ENCODE peak calls at places on chromosomes 3 and 15, in five cellular contexts. Y is fibroblast of pulmonary artery, I is B cell, F is BE2C, S is tibial artery. A is an unnamed sample.
A peak's percentile ranks its signal among the peaks of the same experiment; 100 is the strongest.

GRCh38 chr3:182252802-182253201 is 540.5 kb upstream of the ATP11B start:
- DNase-seq in Y (no peak), I (no peak), F (no peak), S (no peak), A (no peak)

GRCh38 chr3:114022145-114022544 is 34.2 kb downstream of the CCDC191 start:
- DNase-seq in Y (no peak), I (no peak), F (no peak), S (no peak), A (no peak)

GRCh38 chr3:153881201-153881600 is 240.0 kb upstream of the ARHGEF26 start:
- DNase-seq in Y (no peak), I (no peak), F (no peak), S (no peak), A (peak; percentile 69)

GRCh38 chr3:3648961-3649360 is 150.3 kb upstream of the LRRN1 start:
- DNase-seq in Y (no peak), I (no peak), F (no peak), S (no peak), A (no peak)

GRCh38 chr15:49831206-49831965 is 210.5 kb downstream of the DTWD1 start:
- DNase-seq in Y (peak; percentile 95), I (no peak), F (no peak), S (peak; percentile 75), A (peak; percentile 68)

GRCh38 chr3:74273555-74274402 is 340.7 kb downstream of the CNTN3 start:
- DNase-seq in Y (no peak), I (no peak), F (no peak), S (no peak), A (no peak)

GRCh38 chr15:51425517-51426033 is 84.1 kb downstream of the GLDN start:
- DNase-seq in Y (peak; percentile 11), I (no peak), F (no peak), S (no peak), A (peak; percentile 44)

GRCh38 chr15:73956276-73957086 is 30.2 kb downstream of the LOXL1 start:
- DNase-seq in Y (peak; percentile 90), I (peak; percentile 6), F (no peak), S (peak; percentile 83), A (peak; percentile 91)

GRCh38 chr3:119342176-119342575 is 48.0 kb downstream of the ARHGAP31 start:
- DNase-seq in Y (no peak), I (no peak), F (no peak), S (no peak), A (no peak)

GRCh38 chr3:154144825-154145465 is 23.8 kb downstream of the ARHGEF26 start:
- DNase-seq in Y (no peak), I (no peak), F (no peak), S (no peak), A (no peak)

GRCh38 chr15:60172147-60172546 is 168.0 kb downstream of the FOXB1 start:
- DNase-seq in Y (no peak), I (no peak), F (no peak), S (no peak), A (no peak)

GRCh38 chr3:107450254-107450653 is 72.5 kb upstream of the BBX start:
- DNase-seq in Y (no peak), I (no peak), F (no peak), S (no peak), A (peak; percentile 16)

GRCh38 chr15:78715930-78716329 is 74.9 kb upstream of the CHRNB4 start:
- DNase-seq in Y (peak; percentile 49), I (no peak), F (no peak), S (no peak), A (peak; percentile 80)

GRCh38 chr3:127352612-127353011 is 64.8 kb upstream of the PRR20G start:
- DNase-seq in Y (no peak), I (no peak), F (no peak), S (no peak), A (no peak)

GRCh38 chr3:129558772-129559564 is 16.0 kb downstream of the H1-8 start:
- DNase-seq in Y (peak; percentile 58), I (no peak), F (peak; percentile 70), S (no peak), A (no peak)

GRCh38 chr3:111762535-111762934 is 96.5 kb upstream of the PHLDB2 start:
- DNase-seq in Y (peak; percentile 33), I (no peak), F (no peak), S (no peak), A (no peak)

GRCh38 chr15:51672100-51672731 is 9.1 kb upstream of the SCG3 start:
- DNase-seq in Y (no peak), I (no peak), F (no peak), S (peak; percentile 68), A (no peak)

GRCh38 chr15:91054791-91055190 is 32.4 kb upstream of the VPS33B start:
- DNase-seq in Y (no peak), I (no peak), F (no peak), S (no peak), A (no peak)

GRCh38 chr3:156483426-156483825 is 71.5 kb downstream of the SSR3 start:
- DNase-seq in Y (peak; percentile 71), I (peak; percentile 21), F (no peak), S (no peak), A (peak; percentile 60)

GRCh38 chr3:88180398-88180999 is 30.7 kb downstream of the C3orf38 start:
- DNase-seq in Y (peak; percentile 70), I (peak; percentile 10), F (no peak), S (no peak), A (peak; percentile 48)
- TF ChIP-seq CTCF in Y (peak; percentile 49), I (peak; percentile 68), F (peak; percentile 58), S (peak; percentile 8), A (peak; percentile 34)

GRCh38 chr3:138334608-138335007 is 5.0 kb upstream of the NME9 start:
- DNase-seq in Y (no peak), I (no peak), F (no peak), S (no peak), A (no peak)

GRCh38 chr3:138329984-138330293 is 288 bp upstream of the NME9 start:
- DNase-seq in Y (no peak), I (no peak), F (no peak), S (no peak), A (no peak)

GRCh38 chr3:138329127-138329983 is at the start of gene NME9:
- DNase-seq in Y (peak; percentile 86), I (peak; percentile 77), F (peak; percentile 98), S (peak; percentile 90), A (peak; percentile 76)

GRCh38 chr3:138331143-138331894 is 1.7 kb upstream of the NME9 start:
- DNase-seq in Y (peak; percentile 34), I (no peak), F (no peak), S (no peak), A (no peak)

GRCh38 chr3:138332472-138333073 is 2.9 kb upstream of the NME9 start:
- DNase-seq in Y (peak; percentile 70), I (no peak), F (no peak), S (no peak), A (peak; percentile 55)
- TF ChIP-seq CTCF in Y (peak; percentile 67), I (peak; percentile 43), F (peak; percentile 57), S (peak; percentile 57), A (peak; percentile 60)

GRCh38 chr3:175655366-175655765 is 796.2 kb downstream of the NAALADL2 start:
- DNase-seq in Y (peak; percentile 58), I (no peak), F (no peak), S (no peak), A (no peak)

GRCh38 chr3:175664911-175665310 is 805.8 kb downstream of the NAALADL2 start:
- DNase-seq in Y (no peak), I (no peak), F (no peak), S (no peak), A (no peak)

GRCh38 chr3:175656451-175656850 is 797.3 kb downstream of the NAALADL2 start:
- DNase-seq in Y (no peak), I (no peak), F (no peak), S (no peak), A (no peak)

GRCh38 chr3:175662815-175663214 is 803.7 kb downstream of the NAALADL2 start:
- DNase-seq in Y (no peak), I (no peak), F (no peak), S (no peak), A (no peak)

DNA sequence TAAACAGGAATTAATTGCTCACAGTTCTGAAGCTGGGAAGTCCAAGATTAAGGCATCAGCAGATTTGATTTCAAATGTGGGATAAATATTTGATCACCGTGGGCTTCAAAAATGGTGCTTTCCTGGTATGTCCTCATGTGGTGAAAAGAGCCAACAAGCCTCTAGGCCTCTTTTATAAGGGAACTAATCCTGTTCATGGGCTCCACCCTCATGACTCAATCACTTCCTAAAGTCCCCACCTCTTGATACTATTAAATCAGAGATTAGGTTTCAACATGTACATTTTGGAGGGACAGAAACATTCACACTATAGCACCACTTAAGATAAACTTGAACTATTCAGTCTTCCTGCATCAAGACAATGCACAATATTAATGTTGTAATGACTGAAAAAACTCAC is 800.8 kb downstream of the NAALADL2 start:
- DNase-seq in Y (no peak), I (no peak), F (no peak), S (no peak), A (peak; percentile 10)
- TF ChIP-seq CTCF in Y (no peak), I (no peak), F (no peak), S (no peak), A (no peak)

DNA sequence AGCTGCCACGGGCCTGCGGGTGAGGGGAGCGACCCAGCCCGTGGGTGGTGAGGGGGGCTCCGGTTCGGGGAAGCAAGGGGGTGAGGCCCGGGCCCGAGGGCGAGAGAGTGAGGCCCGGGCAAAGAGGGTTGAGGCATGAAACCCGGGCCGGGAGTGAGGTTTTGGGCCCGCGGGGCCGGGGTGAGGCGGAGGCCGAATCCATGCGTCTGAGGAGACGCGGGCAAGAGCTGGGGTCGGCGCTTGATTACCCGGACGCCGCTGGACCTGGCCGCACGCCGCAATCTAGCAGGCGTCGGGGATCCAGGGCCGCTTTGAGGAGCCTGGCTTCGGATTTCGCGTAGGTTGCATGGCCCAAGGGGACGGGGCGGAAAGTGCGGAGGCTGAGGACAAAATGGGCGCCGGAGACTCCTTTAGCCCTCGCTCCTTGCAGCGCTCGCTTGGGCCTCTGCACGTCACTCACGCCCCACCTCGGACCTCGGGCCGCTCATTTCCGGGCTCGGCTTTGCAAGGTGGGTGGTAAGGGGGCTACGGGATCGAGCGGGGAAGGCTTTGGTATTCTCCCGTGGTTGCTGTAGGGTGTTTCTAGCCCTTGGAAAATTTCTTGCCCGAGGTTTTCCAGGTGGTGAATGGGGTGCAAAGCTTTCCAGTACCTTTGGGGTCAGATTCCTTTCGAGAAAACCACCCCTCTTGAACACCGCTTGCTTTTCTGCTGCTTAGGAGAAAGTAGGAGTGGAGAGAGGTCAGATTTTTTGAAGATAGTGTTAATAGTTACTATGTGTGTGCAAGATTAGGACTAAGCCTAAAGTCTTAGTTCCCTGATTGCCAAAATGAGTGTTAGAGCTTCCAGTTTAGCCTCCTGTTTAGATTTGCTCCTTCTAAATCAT is 827 bp downstream of the SLC25A36 start:
- DNase-seq in Y (peak; percentile 59), I (peak; percentile 32), F (peak; percentile 72), S (peak; percentile 76), A (peak; percentile 61)
- TF ChIP-seq CTCF in Y (no peak), I (no peak), F (no peak), S (no peak), A (no peak)

GRCh38 chr15:25785643-25786029 is 77.5 kb downstream of the ATP10A start:
- DNase-seq in Y (no peak), I (no peak), F (no peak), S (no peak), A (no peak)
- TF ChIP-seq CTCF in Y (no peak), I (no peak), F (no peak), S (no peak), A (no peak)

DNA sequence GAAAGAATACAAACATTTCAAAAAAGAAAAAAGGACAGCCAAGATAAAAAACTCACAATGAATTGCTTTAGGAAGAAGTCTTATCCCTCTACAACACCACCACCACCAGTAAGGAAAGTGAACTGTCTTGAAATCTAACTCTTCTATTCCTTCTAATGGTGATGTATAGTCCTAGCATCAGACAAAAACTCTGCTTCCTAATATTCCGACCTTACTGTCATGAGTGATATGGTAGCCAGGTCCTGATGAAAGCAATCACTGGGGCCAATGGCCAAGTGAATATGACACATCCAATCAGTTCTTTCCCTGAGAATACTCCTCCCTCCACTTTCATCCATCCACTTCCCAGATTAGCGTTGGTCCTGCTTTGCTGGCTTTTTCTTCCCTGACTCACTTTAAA is 14.8 kb downstream of the GK5 start:
- DNase-seq in Y (peak; percentile 62), I (no peak), F (no peak), S (no peak), A (no peak)
- TF ChIP-seq CTCF in Y (peak; percentile 36), I (no peak), F (no peak), S (peak; percentile 4), A (peak; percentile 3)

A was measured in MCF 10A.